ENCODE peak calls at places on chromosome 9, in five cellular contexts. One of them, this sample, is unnamed.

GRCh38 chr9:77194423-77194822 is 17.1 kb downstream of the VPS13A start:
- DNase-seq in mucosa of descending colon: no peak
- DNase-seq in GM20000: no peak
- DNase-seq in thyroid gland: no peak
- DNase-seq in Right ventricle myocardium superior: no peak
- DNase-seq in this sample: no peak

GRCh38 chr9:122315534-122315933 is 50.9 kb downstream of the MRRF start:
- DNase-seq in mucosa of descending colon: no peak
- DNase-seq in GM20000: no peak
- DNase-seq in thyroid gland: no peak
- DNase-seq in Right ventricle myocardium superior: no peak
- DNase-seq in this sample: no peak

GRCh38 chr9:137310190-137311052 is 8.3 kb upstream of the NRARP start:
- DNase-seq in mucosa of descending colon: peak; percentile 80
- DNase-seq in GM20000: no peak
- DNase-seq in thyroid gland: no peak
- DNase-seq in Right ventricle myocardium superior: no peak
- DNase-seq in this sample: no peak

GRCh38 chr9:7960615-7961014 is 161.0 kb upstream of the DMAC1 start:
- DNase-seq in mucosa of descending colon: peak; percentile 49
- DNase-seq in GM20000: no peak
- DNase-seq in thyroid gland: no peak
- DNase-seq in Right ventricle myocardium superior: no peak
- DNase-seq in this sample: no peak

GRCh38 chr9:37667706-37668672 is 17.2 kb downstream of the FRMPD1 start:
- DNase-seq in mucosa of descending colon: no peak
- DNase-seq in GM20000: no peak
- DNase-seq in thyroid gland: no peak
- DNase-seq in Right ventricle myocardium superior: no peak
- DNase-seq in this sample: no peak

GRCh38 chr9:133453651-133454050 is 6.1 kb upstream of the CACFD1 start:
- DNase-seq in mucosa of descending colon: no peak
- DNase-seq in GM20000: no peak
- DNase-seq in thyroid gland: no peak
- DNase-seq in Right ventricle myocardium superior: no peak
- DNase-seq in this sample: no peak

GRCh38 chr9:137582286-137582860 is 3.6 kb upstream of the DPH7 start:
- DNase-seq in mucosa of descending colon: no peak
- DNase-seq in GM20000: no peak
- DNase-seq in thyroid gland: no peak
- DNase-seq in Right ventricle myocardium superior: no peak
- DNase-seq in this sample: no peak

GRCh38 chr9:122777935-122778671 is 10.6 kb upstream of the OR5C1 start:
- DNase-seq in mucosa of descending colon: no peak
- DNase-seq in GM20000: no peak
- DNase-seq in thyroid gland: no peak
- DNase-seq in Right ventricle myocardium superior: no peak
- DNase-seq in this sample: no peak

GRCh38 chr9:86368871-86369521 is 14.8 kb upstream of the TUT7 start:
- DNase-seq in mucosa of descending colon: no peak
- DNase-seq in GM20000: no peak
- DNase-seq in thyroid gland: no peak
- DNase-seq in Right ventricle myocardium superior: no peak
- DNase-seq in this sample: no peak

GRCh38 chr9:132609829-132610228 is 27.4 kb downstream of the BARHL1 start:
- DNase-seq in mucosa of descending colon: no peak
- DNase-seq in GM20000: no peak
- DNase-seq in thyroid gland: no peak
- DNase-seq in Right ventricle myocardium superior: no peak
- DNase-seq in this sample: no peak

This sample was measured in effector CD4-positive, alpha-beta T cell.